ENCODE peak calls at places on chromosomes 16 and 17, in ten cellular contexts. One of them, this sample, is unnamed.

GRCh38 chr17:67272312-67273050 is 27.5 kb upstream of the HELZ start:
- DNase-seq in H1: peak
- DNase-seq in tibial nerve: no peak
- DNase-seq in SK-N-SH: no peak
- DNase-seq in stomach: no peak
- DNase-seq in esophagus muscularis mucosa: no peak
- DNase-seq in upper lobe of left lung: no peak
- DNase-seq in transverse colon: no peak
- DNase-seq in A549: peak
- DNase-seq in ovary: no peak
- DNase-seq in this sample: no peak

GRCh38 chr16:74740795-74741304 is 33.8 kb downstream of the FA2H start:
- DNase-seq in H1: no peak
- DNase-seq in tibial nerve: peak
- DNase-seq in SK-N-SH: no peak
- DNase-seq in stomach: peak
- DNase-seq in esophagus muscularis mucosa: no peak
- DNase-seq in upper lobe of left lung: no peak
- DNase-seq in transverse colon: peak
- DNase-seq in A549: peak
- DNase-seq in ovary: no peak
- DNase-seq in this sample: peak

GRCh38 chr16:19379838-19380237 is 37.8 kb upstream of the TMC5 start:
- DNase-seq in H1: no peak
- DNase-seq in tibial nerve: no peak
- DNase-seq in SK-N-SH: no peak
- DNase-seq in stomach: no peak
- DNase-seq in esophagus muscularis mucosa: no peak
- DNase-seq in upper lobe of left lung: no peak
- DNase-seq in transverse colon: no peak
- DNase-seq in A549: no peak
- DNase-seq in ovary: no peak
- DNase-seq in this sample: no peak

GRCh38 chr17:3959295-3959899 is 4.8 kb downstream of the ATP2A3 start:
- DNase-seq in H1: no peak
- DNase-seq in tibial nerve: no peak
- DNase-seq in SK-N-SH: no peak
- DNase-seq in stomach: peak
- DNase-seq in esophagus muscularis mucosa: no peak
- DNase-seq in upper lobe of left lung: no peak
- DNase-seq in transverse colon: peak
- DNase-seq in A549: peak
- DNase-seq in ovary: no peak
- DNase-seq in this sample: no peak

GRCh38 chr17:49494937-49495841 is at the start of gene NGFR:
- DNase-seq in H1: peak
- DNase-seq in tibial nerve: no peak
- DNase-seq in SK-N-SH: peak
- DNase-seq in stomach: no peak
- DNase-seq in esophagus muscularis mucosa: no peak
- DNase-seq in upper lobe of left lung: peak
- DNase-seq in transverse colon: peak
- DNase-seq in A549: peak
- DNase-seq in ovary: peak
- DNase-seq in this sample: no peak

GRCh38 chr17:15106540-15106939 is 158.6 kb downstream of the PMP22 start:
- DNase-seq in H1: no peak
- DNase-seq in tibial nerve: no peak
- DNase-seq in SK-N-SH: no peak
- DNase-seq in stomach: no peak
- DNase-seq in esophagus muscularis mucosa: no peak
- DNase-seq in upper lobe of left lung: no peak
- DNase-seq in transverse colon: no peak
- DNase-seq in A549: peak
- DNase-seq in ovary: no peak
- DNase-seq in this sample: no peak

GRCh38 chr17:10063730-10064221 is 134.6 kb downstream of the GAS7 start:
- DNase-seq in H1: no peak
- DNase-seq in tibial nerve: no peak
- DNase-seq in SK-N-SH: no peak
- DNase-seq in stomach: peak
- DNase-seq in esophagus muscularis mucosa: no peak
- DNase-seq in upper lobe of left lung: no peak
- DNase-seq in transverse colon: peak
- DNase-seq in A549: no peak
- DNase-seq in ovary: peak
- DNase-seq in this sample: peak

GRCh38 chr17:81915331-81915730 is 2.6 kb downstream of the SIRT7 start:
- DNase-seq in H1: no peak
- DNase-seq in tibial nerve: no peak
- DNase-seq in SK-N-SH: no peak
- DNase-seq in stomach: no peak
- DNase-seq in esophagus muscularis mucosa: no peak
- DNase-seq in upper lobe of left lung: peak
- DNase-seq in transverse colon: no peak
- DNase-seq in A549: no peak
- DNase-seq in ovary: no peak
- DNase-seq in this sample: no peak

GRCh38 chr16:81142864-81143263 is 46.7 kb upstream of the GCSH start:
- DNase-seq in H1: no peak
- DNase-seq in tibial nerve: no peak
- DNase-seq in SK-N-SH: no peak
- DNase-seq in stomach: no peak
- DNase-seq in esophagus muscularis mucosa: no peak
- DNase-seq in upper lobe of left lung: no peak
- DNase-seq in transverse colon: no peak
- DNase-seq in A549: no peak
- DNase-seq in ovary: no peak
- DNase-seq in this sample: no peak

GRCh38 chr16:53054670-53055485 is at the start of gene CHD9:
- DNase-seq in H1: peak
- DNase-seq in tibial nerve: peak
- DNase-seq in SK-N-SH: peak
- DNase-seq in stomach: peak
- DNase-seq in esophagus muscularis mucosa: peak
- DNase-seq in upper lobe of left lung: peak
- DNase-seq in transverse colon: peak
- DNase-seq in A549: peak
- DNase-seq in ovary: peak
- DNase-seq in this sample: peak

GRCh38 chr17:73719588-73720071 is 75.4 kb upstream of the SDK2 start:
- DNase-seq in H1: no peak
- DNase-seq in tibial nerve: peak
- DNase-seq in SK-N-SH: peak
- DNase-seq in stomach: no peak
- DNase-seq in esophagus muscularis mucosa: no peak
- DNase-seq in upper lobe of left lung: peak
- DNase-seq in transverse colon: peak
- DNase-seq in A549: no peak
- DNase-seq in ovary: no peak
- DNase-seq in this sample: peak

DNA sequence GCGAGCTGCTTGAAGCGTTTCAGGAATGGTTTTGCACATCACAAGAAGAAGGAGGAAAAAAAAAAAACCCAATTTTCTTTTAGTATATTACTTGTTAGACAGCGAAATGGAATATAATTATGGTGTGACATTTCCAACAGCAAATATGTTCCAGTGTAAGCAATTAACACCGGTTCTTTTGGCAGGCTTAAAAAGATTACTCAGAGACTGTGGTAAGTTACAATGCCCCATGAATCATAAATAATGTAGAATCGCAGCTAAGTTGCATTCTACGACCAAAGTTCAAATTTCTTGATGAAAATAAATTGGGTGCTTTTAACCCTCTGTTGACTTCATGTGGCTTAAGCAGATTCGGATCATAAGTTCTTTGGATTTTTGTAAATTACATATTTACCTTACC is 245.2 kb downstream of the XYLT1 start:
- DNase-seq in H1: no peak
- DNase-seq in tibial nerve: no peak
- DNase-seq in SK-N-SH: no peak
- DNase-seq in stomach: no peak
- DNase-seq in esophagus muscularis mucosa: no peak
- DNase-seq in upper lobe of left lung: no peak
- DNase-seq in transverse colon: no peak
- DNase-seq in A549: no peak
- DNase-seq in ovary: no peak
- DNase-seq in this sample: no peak
- H3K4me3 ChIP-seq in H1: no peak
- H3K4me3 ChIP-seq in tibial nerve: no peak
- H3K4me3 ChIP-seq in SK-N-SH: no peak
- H3K4me3 ChIP-seq in stomach: no peak
- H3K4me3 ChIP-seq in esophagus muscularis mucosa: no peak
- H3K4me3 ChIP-seq in upper lobe of left lung: no peak
- H3K4me3 ChIP-seq in transverse colon: no peak
- H3K4me3 ChIP-seq in A549: no peak
- H3K4me3 ChIP-seq in ovary: no peak
- H3K4me3 ChIP-seq in this sample: no peak

GRCh38 chr17:42541041-42541833 is 5.2 kb downstream of the NAGLU start:
- DNase-seq in H1: no peak
- DNase-seq in tibial nerve: no peak
- DNase-seq in SK-N-SH: no peak
- DNase-seq in stomach: peak
- DNase-seq in esophagus muscularis mucosa: no peak
- DNase-seq in upper lobe of left lung: no peak
- DNase-seq in transverse colon: peak
- DNase-seq in A549: no peak
- DNase-seq in ovary: no peak
- DNase-seq in this sample: no peak
- TF ChIP-seq EP300 in H1: no peak
- TF ChIP-seq EP300 in tibial nerve: no peak
- TF ChIP-seq EP300 in SK-N-SH: no peak
- TF ChIP-seq EP300 in stomach: no peak
- TF ChIP-seq EP300 in esophagus muscularis mucosa: no peak
- TF ChIP-seq EP300 in upper lobe of left lung: no peak
- TF ChIP-seq EP300 in transverse colon: no peak
- TF ChIP-seq EP300 in A549: no peak
- TF ChIP-seq EP300 in ovary: no peak
- TF ChIP-seq EP300 in this sample: no peak

GRCh38 chr16:5071341-5071680 is 332 bp upstream of the ALG1 start:
- DNase-seq in H1: no peak
- DNase-seq in tibial nerve: no peak
- DNase-seq in SK-N-SH: no peak
- DNase-seq in stomach: no peak
- DNase-seq in esophagus muscularis mucosa: no peak
- DNase-seq in upper lobe of left lung: no peak
- DNase-seq in transverse colon: no peak
- DNase-seq in A549: no peak
- DNase-seq in ovary: no peak
- DNase-seq in this sample: no peak

GRCh38 chr16:5069048-5069447 is 2.6 kb upstream of the ALG1 start:
- DNase-seq in H1: no peak
- DNase-seq in tibial nerve: no peak
- DNase-seq in SK-N-SH: no peak
- DNase-seq in stomach: no peak
- DNase-seq in esophagus muscularis mucosa: no peak
- DNase-seq in upper lobe of left lung: no peak
- DNase-seq in transverse colon: no peak
- DNase-seq in A549: no peak
- DNase-seq in ovary: no peak
- DNase-seq in this sample: peak

GRCh38 chr16:5071681-5072333 is at the start of gene ALG1:
- DNase-seq in H1: peak
- DNase-seq in tibial nerve: peak
- DNase-seq in SK-N-SH: peak
- DNase-seq in stomach: peak
- DNase-seq in esophagus muscularis mucosa: peak
- DNase-seq in upper lobe of left lung: peak
- DNase-seq in transverse colon: peak
- DNase-seq in A549: peak
- DNase-seq in ovary: peak
- DNase-seq in this sample: peak

GRCh38 chr16:5069854-5070253 is 1.8 kb upstream of the ALG1 start:
- DNase-seq in H1: no peak
- DNase-seq in tibial nerve: no peak
- DNase-seq in SK-N-SH: no peak
- DNase-seq in stomach: no peak
- DNase-seq in esophagus muscularis mucosa: no peak
- DNase-seq in upper lobe of left lung: no peak
- DNase-seq in transverse colon: no peak
- DNase-seq in A549: no peak
- DNase-seq in ovary: no peak
- DNase-seq in this sample: peak

GRCh38 chr16:5070431-5071186 is 1.0 kb upstream of the ALG1 start:
- DNase-seq in H1: no peak
- DNase-seq in tibial nerve: no peak
- DNase-seq in SK-N-SH: peak
- DNase-seq in stomach: no peak
- DNase-seq in esophagus muscularis mucosa: no peak
- DNase-seq in upper lobe of left lung: no peak
- DNase-seq in transverse colon: no peak
- DNase-seq in A549: no peak
- DNase-seq in ovary: no peak
- DNase-seq in this sample: peak
- H3K27ac ChIP-seq in H1: no peak
- H3K27ac ChIP-seq in tibial nerve: peak
- H3K27ac ChIP-seq in SK-N-SH: no peak
- H3K27ac ChIP-seq in stomach: peak
- H3K27ac ChIP-seq in esophagus muscularis mucosa: peak
- H3K27ac ChIP-seq in upper lobe of left lung: no peak
- H3K27ac ChIP-seq in transverse colon: peak
- H3K27ac ChIP-seq in A549: no peak
- H3K27ac ChIP-seq in ovary: no peak
- H3K27ac ChIP-seq in this sample: peak

GRCh38 chr16:27202923-27203428 is 350 bp upstream of the KDM8 start:
- DNase-seq in H1: no peak
- DNase-seq in tibial nerve: no peak
- DNase-seq in SK-N-SH: no peak
- DNase-seq in stomach: no peak
- DNase-seq in esophagus muscularis mucosa: no peak
- DNase-seq in upper lobe of left lung: no peak
- DNase-seq in transverse colon: no peak
- DNase-seq in A549: no peak
- DNase-seq in ovary: no peak
- DNase-seq in this sample: no peak

GRCh38 chr16:27198451-27199234 is 4.7 kb upstream of the KDM8 start:
- DNase-seq in H1: no peak
- DNase-seq in tibial nerve: no peak
- DNase-seq in SK-N-SH: no peak
- DNase-seq in stomach: no peak
- DNase-seq in esophagus muscularis mucosa: no peak
- DNase-seq in upper lobe of left lung: no peak
- DNase-seq in transverse colon: no peak
- DNase-seq in A549: no peak
- DNase-seq in ovary: no peak
- DNase-seq in this sample: no peak

GRCh38 chr16:27199235-27199586 is 4.1 kb upstream of the KDM8 start:
- DNase-seq in H1: no peak
- DNase-seq in tibial nerve: no peak
- DNase-seq in SK-N-SH: no peak
- DNase-seq in stomach: no peak
- DNase-seq in esophagus muscularis mucosa: no peak
- DNase-seq in upper lobe of left lung: no peak
- DNase-seq in transverse colon: no peak
- DNase-seq in A549: no peak
- DNase-seq in ovary: no peak
- DNase-seq in this sample: no peak

GRCh38 chr16:27197004-27197403 is 6.3 kb upstream of the KDM8 start:
- DNase-seq in H1: no peak
- DNase-seq in tibial nerve: no peak
- DNase-seq in SK-N-SH: no peak
- DNase-seq in stomach: no peak
- DNase-seq in esophagus muscularis mucosa: no peak
- DNase-seq in upper lobe of left lung: no peak
- DNase-seq in transverse colon: no peak
- DNase-seq in A549: no peak
- DNase-seq in ovary: no peak
- DNase-seq in this sample: no peak

GRCh38 chr16:27199747-27200146 is 3.6 kb upstream of the KDM8 start:
- DNase-seq in H1: no peak
- DNase-seq in tibial nerve: no peak
- DNase-seq in SK-N-SH: no peak
- DNase-seq in stomach: no peak
- DNase-seq in esophagus muscularis mucosa: no peak
- DNase-seq in upper lobe of left lung: no peak
- DNase-seq in transverse colon: no peak
- DNase-seq in A549: no peak
- DNase-seq in ovary: no peak
- DNase-seq in this sample: no peak
- H3K4me3 ChIP-seq in H1: no peak
- H3K4me3 ChIP-seq in tibial nerve: no peak
- H3K4me3 ChIP-seq in SK-N-SH: no peak
- H3K4me3 ChIP-seq in stomach: no peak
- H3K4me3 ChIP-seq in esophagus muscularis mucosa: no peak
- H3K4me3 ChIP-seq in upper lobe of left lung: no peak
- H3K4me3 ChIP-seq in transverse colon: no peak
- H3K4me3 ChIP-seq in A549: no peak
- H3K4me3 ChIP-seq in ovary: no peak
- H3K4me3 ChIP-seq in this sample: no peak

This sample was measured in sigmoid colon.